ENCODE peak calls at places on chromosomes 11 and 22, in six cellular contexts. T, A, E, D, U and Z are unnamed samples.

GRCh38 chr11:84164722-84165121 is 878.6 kb upstream of the CCDC90B start:
- DNase-seq in T (no peak), A (no peak), E (no peak), D (no peak), U (no peak), Z (no peak)

GRCh38 chr22:44625421-44625760 is 76.6 kb upstream of the PRR5 start:
- DNase-seq in T (no peak), A (no peak), E (no peak), D (no peak), U (no peak), Z (no peak)

GRCh38 chr11:130906616-130907015 is 9.7 kb downstream of the SNX19 start:
- DNase-seq in T (no peak), A (peak), E (no peak), D (no peak), U (no peak), Z (no peak)

GRCh38 chr22:48504519-48505140 is 1323.0 kb downstream of the BRD1 start:
- DNase-seq in T (no peak), A (no peak), E (no peak), D (no peak), U (no peak), Z (no peak)

GRCh38 chr11:8354622-8355417 is 91.1 kb upstream of the LMO1 start:
- DNase-seq in T (no peak), A (no peak), E (no peak), D (peak), U (no peak), Z (peak)

GRCh38 chr11:128830836-128831780 is 36.0 kb downstream of the KCNJ1 start:
- DNase-seq in T (peak), A (peak), E (peak), D (peak), U (peak), Z (peak)

GRCh38 chr11:95245038-95245437 is 14.0 kb upstream of the SESN3 start:
- DNase-seq in T (no peak), A (no peak), E (no peak), D (peak), U (no peak), Z (no peak)

GRCh38 chr11:96384156-96384555 is 5.6 kb downstream of the CCDC82 start:
- DNase-seq in T (no peak), A (no peak), E (no peak), D (no peak), U (no peak), Z (no peak)

GRCh38 chr22:50726643-50727340 is 11.2 kb upstream of the ACR start:
- DNase-seq in T (no peak), A (no peak), E (no peak), D (no peak), U (peak), Z (peak)

GRCh38 chr11:65541093-65542010 is 16.5 kb downstream of the SCYL1 start:
- DNase-seq in T (no peak), A (peak), E (no peak), D (no peak), U (no peak), Z (no peak)

GRCh38 chr11:77401486-77402217 is 72.2 kb downstream of the PAK1 start:
- DNase-seq in T (no peak), A (no peak), E (no peak), D (no peak), U (no peak), Z (peak)

GRCh38 chr11:61347916-61348461 is 13.7 kb downstream of the CYB561A3 start:
- DNase-seq in T (no peak), A (peak), E (no peak), D (no peak), U (no peak), Z (peak)

GRCh38 chr11:78946945-78947914 is 372.6 kb upstream of the NARS2 start:
- DNase-seq in T (no peak), A (no peak), E (no peak), D (no peak), U (peak), Z (no peak)

GRCh38 chr11:129394709-129395108 is 19.1 kb downstream of the BARX2 start:
- DNase-seq in T (no peak), A (no peak), E (no peak), D (no peak), U (peak), Z (no peak)

GRCh38 chr11:15027011-15027410 is 46.4 kb upstream of the CALCB start:
- DNase-seq in T (no peak), A (no peak), E (no peak), D (no peak), U (no peak), Z (no peak)

GRCh38 chr22:30249049-30250038 is 2.8 kb upstream of the LIF start:
- DNase-seq in T (peak), A (no peak), E (no peak), D (no peak), U (peak), Z (no peak)

GRCh38 chr11:122155765-122156527 is 39.9 kb upstream of the BLID start:
- DNase-seq in T (no peak), A (no peak), E (no peak), D (peak), U (no peak), Z (no peak)

GRCh38 chr22:43869799-43870198 is 7.5 kb upstream of the SULT4A1 start:
- DNase-seq in T (no peak), A (no peak), E (no peak), D (no peak), U (no peak), Z (no peak)

GRCh38 chr22:49303061-49303735 is 524.5 kb downstream of the BRD1 start:
- DNase-seq in T (no peak), A (no peak), E (no peak), D (no peak), U (no peak), Z (no peak)

GRCh38 chr11:78564037-78564888 is 10.4 kb downstream of the NARS2 start:
- DNase-seq in T (peak), A (peak), E (peak), D (peak), U (peak), Z (peak)

GRCh38 chr11:128502736-128503135 is 84.6 kb downstream of the ETS1 start:
- DNase-seq in T (no peak), A (peak), E (no peak), D (peak), U (no peak), Z (no peak)

GRCh38 chr11:119363874-119364590 is 17.5 kb downstream of the USP2 start:
- DNase-seq in T (peak), A (peak), E (no peak), D (no peak), U (no peak), Z (no peak)

GRCh38 chr22:47154621-47155081 is 392.2 kb downstream of the TBC1D22A start:
- DNase-seq in T (no peak), A (no peak), E (no peak), D (no peak), U (no peak), Z (no peak)

GRCh38 chr22:17787159-17788022 is 13.1 kb upstream of the BID start:
- DNase-seq in T (no peak), A (no peak), E (no peak), D (no peak), U (no peak), Z (no peak)

GRCh38 chr11:134639586-134640330 is 227.7 kb upstream of the B3GAT1 start:
- DNase-seq in T (peak), A (no peak), E (no peak), D (no peak), U (no peak), Z (peak)

GRCh38 chr22:38861170-38861874 is 10.7 kb downstream of the CBX6 start:
- DNase-seq in T (no peak), A (no peak), E (no peak), D (no peak), U (no peak), Z (no peak)

GRCh38 chr11:11407738-11408084 is 54.7 kb upstream of the CSNK2A3 start:
- DNase-seq in T (no peak), A (no peak), E (no peak), D (no peak), U (no peak), Z (no peak)

GRCh38 chr11:114031599-114032320 is 27.8 kb upstream of the ZBTB16 start:
- DNase-seq in T (no peak), A (no peak), E (no peak), D (no peak), U (no peak), Z (no peak)

GRCh38 chr11:66076561-66076960 is 6.5 kb downstream of the PACS1 start:
- DNase-seq in T (no peak), A (no peak), E (no peak), D (no peak), U (no peak), Z (no peak)

GRCh38 chr11:36123353-36124220 is 165.6 kb downstream of the COMMD9 start:
- DNase-seq in T (no peak), A (no peak), E (no peak), D (no peak), U (no peak), Z (no peak)

GRCh38 chr22:49507607-49508292 is 319.9 kb downstream of the BRD1 start:
- DNase-seq in T (no peak), A (no peak), E (no peak), D (no peak), U (no peak), Z (no peak)

GRCh38 chr11:68503281-68503687 is 42.7 kb downstream of the PPP6R3 start:
- DNase-seq in T (peak), A (peak), E (no peak), D (peak), U (no peak), Z (no peak)

GRCh38 chr22:49710746-49711145 is 116.9 kb downstream of the BRD1 start:
- DNase-seq in T (no peak), A (no peak), E (no peak), D (no peak), U (no peak), Z (no peak)

DNA sequence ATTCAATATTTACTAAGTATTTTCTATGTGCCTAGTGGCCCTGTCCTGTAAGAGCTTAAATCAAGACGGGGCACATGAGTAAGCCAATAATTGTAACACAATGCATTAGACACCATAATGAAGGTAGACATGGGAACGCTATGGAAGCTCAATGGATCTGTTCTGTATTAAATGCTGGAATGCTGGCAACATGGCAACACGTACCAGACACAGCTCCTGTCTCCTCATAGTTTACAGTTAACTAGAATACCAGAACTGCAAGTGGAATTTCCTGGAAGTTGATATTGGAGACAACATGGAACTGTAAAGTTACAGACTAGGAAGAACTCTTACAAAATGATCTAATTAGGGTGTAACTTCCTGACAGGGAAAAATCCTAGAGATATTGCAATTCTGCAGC is 12.4 kb downstream of the P4HA3 start:
- DNase-seq in T (no peak), A (no peak), E (no peak), D (no peak), U (no peak), Z (no peak)
- TF ChIP-seq MAX in T (no peak), A (no peak), E (no peak), D (no peak), U (no peak), Z (no peak)

DNA sequence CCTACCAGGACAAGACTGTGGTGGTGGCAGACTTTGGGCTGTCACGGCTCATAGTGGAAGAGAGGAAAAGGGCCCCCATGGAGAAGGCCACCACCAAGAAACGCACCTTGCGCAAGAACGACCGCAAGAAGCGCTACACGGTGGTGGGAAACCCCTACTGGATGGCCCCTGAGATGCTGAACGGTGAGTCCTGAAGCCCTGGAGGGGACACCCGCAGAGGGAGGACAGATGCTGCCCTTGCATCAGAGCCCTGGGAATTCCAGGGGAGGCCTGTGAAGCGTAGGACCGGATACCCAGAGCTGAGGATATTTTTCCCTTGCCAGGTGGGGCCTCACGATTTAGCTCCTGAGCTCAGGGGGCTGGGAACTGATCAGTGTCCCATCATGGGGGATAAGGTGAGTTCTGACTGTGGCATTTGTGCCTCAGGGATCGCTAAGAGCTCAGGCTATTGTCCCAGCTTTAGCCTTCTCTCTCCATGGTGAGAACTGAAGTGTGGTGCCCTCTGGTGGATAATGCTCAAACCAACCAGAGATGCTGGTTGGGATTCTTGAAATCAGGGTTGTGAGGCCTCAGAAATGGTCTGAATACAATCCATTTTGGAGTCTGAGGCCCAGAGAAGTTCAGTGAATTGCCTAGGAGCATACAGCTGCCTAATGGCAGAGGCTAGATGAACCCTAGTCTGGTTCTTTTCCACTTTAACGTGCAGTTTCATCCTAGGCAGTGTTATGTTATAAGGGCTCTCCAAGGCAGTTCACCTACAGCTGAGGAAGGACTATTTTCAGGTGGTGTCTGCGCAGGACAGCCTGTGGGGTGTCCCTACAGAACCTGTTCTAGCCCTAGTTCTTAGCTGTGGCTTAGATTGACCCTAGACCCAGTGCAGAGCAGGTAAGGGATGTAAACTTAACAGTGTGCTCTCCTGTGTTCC is 19.5 kb downstream of the PIK3IP1 start:
- DNase-seq in T (peak), A (peak), E (no peak), D (peak), U (peak), Z (peak)
- TF ChIP-seq MYC in T (no peak), A (no peak), E (no peak), D (no peak), U (no peak), Z (no peak)

GRCh38 chr11:28836285-28837081 is 728.3 kb downstream of the METTL15 start:
- DNase-seq in T (no peak), A (peak), E (no peak), D (peak), U (peak), Z (no peak)
- TF ChIP-seq MAX in T (no peak), A (no peak), E (no peak), D (peak), U (no peak), Z (no peak)

DNA sequence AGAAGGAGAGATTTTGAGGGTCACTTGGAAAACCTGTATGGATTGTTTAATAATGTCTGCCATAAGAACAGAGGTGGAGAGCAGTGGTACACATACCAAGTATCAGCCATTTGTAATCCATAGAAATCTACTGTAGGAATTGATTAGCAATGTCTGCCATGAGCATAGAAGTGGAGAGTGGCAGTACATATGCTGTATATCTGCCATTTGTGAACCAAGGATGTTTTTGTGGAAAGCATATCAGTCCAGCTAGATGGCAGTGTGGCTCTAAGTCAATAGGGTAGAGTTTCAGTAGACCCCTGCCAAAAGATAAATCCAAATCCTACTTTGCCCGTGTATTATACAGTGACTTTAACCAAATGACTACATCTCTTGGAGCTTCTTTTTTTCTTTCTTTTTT is 82.9 kb upstream of the SEZ6L start:
- DNase-seq in T (peak), A (no peak), E (no peak), D (no peak), U (no peak), Z (peak)
- TF ChIP-seq MYC in T (no peak), A (no peak), E (no peak), D (no peak), U (no peak), Z (no peak)

GRCh38 chr11:125940145-125940544 is 5.7 kb upstream of the VSIG10L2 start:
- DNase-seq in T (no peak), A (no peak), E (no peak), D (no peak), U (no peak), Z (no peak)

GRCh38 chr11:125942771-125943428 is 2.9 kb upstream of the VSIG10L2 start:
- DNase-seq in T (no peak), A (no peak), E (no peak), D (no peak), U (no peak), Z (no peak)

GRCh38 chr11:125941241-125941605 is 4.6 kb upstream of the VSIG10L2 start:
- DNase-seq in T (no peak), A (no peak), E (no peak), D (no peak), U (no peak), Z (no peak)

GRCh38 chr11:125942276-125942611 is 3.6 kb upstream of the VSIG10L2 start:
- DNase-seq in T (no peak), A (no peak), E (no peak), D (no peak), U (no peak), Z (no peak)

GRCh38 chr11:125941606-125942275 is 4.1 kb upstream of the VSIG10L2 start:
- DNase-seq in T (peak), A (peak), E (no peak), D (peak), U (peak), Z (peak)
- TF ChIP-seq MAX in T (no peak), A (no peak), E (no peak), D (no peak), U (no peak), Z (no peak)